ENCODE peak calls at places on chromosome 14, in ten cellular contexts. One of them, this sample, is unnamed.

GRCh38 chr14:88032373-88032772 is 27.4 kb downstream of the GPR65 start:
- DNase-seq in breast epithelium: no peak
- DNase-seq in hepatocyte: no peak
- DNase-seq in CD4-positive, CD25-positive, alpha-beta regulatory T cell: no peak
- DNase-seq in fibroblast of lung: no peak
- DNase-seq in lower lobe of right lung: no peak
- DNase-seq in stomach: no peak
- DNase-seq in CD8-positive, alpha-beta T cell: no peak
- DNase-seq in pancreas: no peak
- DNase-seq in adrenal gland: no peak
- DNase-seq in this sample: no peak

GRCh38 chr14:94458558-94459200 is 6.1 kb upstream of the SERPINA11 start:
- DNase-seq in lower lobe of right lung: no peak
- DNase-seq in breast epithelium: peak; percentile 10
- DNase-seq in fibroblast of lung: no peak
- DNase-seq in CD8-positive, alpha-beta T cell: no peak
- DNase-seq in pancreas: no peak
- DNase-seq in stomach: no peak
- DNase-seq in adrenal gland: no peak
- DNase-seq in CD4-positive, CD25-positive, alpha-beta regulatory T cell: no peak
- DNase-seq in hepatocyte: no peak
- DNase-seq in this sample: no peak

GRCh38 chr14:96894966-96895365 is 97.8 kb downstream of the VRK1 start:
- DNase-seq in adrenal gland: no peak
- DNase-seq in breast epithelium: no peak
- DNase-seq in lower lobe of right lung: no peak
- DNase-seq in CD4-positive, CD25-positive, alpha-beta regulatory T cell: no peak
- DNase-seq in hepatocyte: no peak
- DNase-seq in CD8-positive, alpha-beta T cell: no peak
- DNase-seq in fibroblast of lung: peak; percentile 32
- DNase-seq in stomach: no peak
- DNase-seq in pancreas: no peak
- DNase-seq in this sample: no peak

GRCh38 chr14:47392351-47392750 is 283.1 kb downstream of the MDGA2 start:
- DNase-seq in lower lobe of right lung: no peak
- DNase-seq in CD4-positive, CD25-positive, alpha-beta regulatory T cell: no peak
- DNase-seq in pancreas: no peak
- DNase-seq in CD8-positive, alpha-beta T cell: no peak
- DNase-seq in breast epithelium: no peak
- DNase-seq in stomach: no peak
- DNase-seq in hepatocyte: peak; percentile 22
- DNase-seq in adrenal gland: no peak
- DNase-seq in fibroblast of lung: peak; percentile 11
- DNase-seq in this sample: no peak

GRCh38 chr14:74763803-74764531 is 851 bp downstream of the YLPM1 start:
- DNase-seq in CD4-positive, CD25-positive, alpha-beta regulatory T cell: no peak
- DNase-seq in CD8-positive, alpha-beta T cell: no peak
- DNase-seq in pancreas: peak; percentile 17
- DNase-seq in adrenal gland: peak; percentile 29
- DNase-seq in fibroblast of lung: peak; percentile 30
- DNase-seq in lower lobe of right lung: no peak
- DNase-seq in breast epithelium: no peak
- DNase-seq in stomach: no peak
- DNase-seq in hepatocyte: peak; percentile 28
- DNase-seq in this sample: peak; percentile 23

GRCh38 chr14:23434488-23435219 is 806 bp downstream of the MYH7 start:
- DNase-seq in CD8-positive, alpha-beta T cell: no peak
- DNase-seq in pancreas: no peak
- DNase-seq in fibroblast of lung: no peak
- DNase-seq in hepatocyte: no peak
- DNase-seq in adrenal gland: no peak
- DNase-seq in lower lobe of right lung: no peak
- DNase-seq in stomach: peak; percentile 9
- DNase-seq in CD4-positive, CD25-positive, alpha-beta regulatory T cell: no peak
- DNase-seq in breast epithelium: no peak
- DNase-seq in this sample: no peak

GRCh38 chr14:75422169-75422568 is 5.7 kb upstream of the JDP2 start:
- DNase-seq in CD8-positive, alpha-beta T cell: no peak
- DNase-seq in stomach: no peak
- DNase-seq in pancreas: no peak
- DNase-seq in CD4-positive, CD25-positive, alpha-beta regulatory T cell: no peak
- DNase-seq in lower lobe of right lung: no peak
- DNase-seq in fibroblast of lung: peak; percentile 81
- DNase-seq in hepatocyte: no peak
- DNase-seq in adrenal gland: no peak
- DNase-seq in breast epithelium: no peak
- DNase-seq in this sample: no peak

GRCh38 chr14:75452900-75453816 is 25.3 kb downstream of the JDP2 start:
- DNase-seq in lower lobe of right lung: peak; percentile 71
- DNase-seq in pancreas: peak; percentile 50
- DNase-seq in stomach: no peak
- DNase-seq in breast epithelium: peak; percentile 88
- DNase-seq in fibroblast of lung: peak; percentile 80
- DNase-seq in CD4-positive, CD25-positive, alpha-beta regulatory T cell: no peak
- DNase-seq in adrenal gland: peak; percentile 69
- DNase-seq in CD8-positive, alpha-beta T cell: no peak
- DNase-seq in hepatocyte: peak; percentile 83
- DNase-seq in this sample: no peak

GRCh38 chr14:24715239-24715638 is 81.2 kb upstream of the GZMB start:
- DNase-seq in pancreas: no peak
- DNase-seq in CD8-positive, alpha-beta T cell: no peak
- DNase-seq in stomach: no peak
- DNase-seq in hepatocyte: no peak
- DNase-seq in adrenal gland: no peak
- DNase-seq in lower lobe of right lung: no peak
- DNase-seq in CD4-positive, CD25-positive, alpha-beta regulatory T cell: no peak
- DNase-seq in fibroblast of lung: no peak
- DNase-seq in breast epithelium: no peak
- DNase-seq in this sample: no peak

GRCh38 chr14:99513946-99514551 is 32.8 kb downstream of the CCNK start:
- DNase-seq in fibroblast of lung: no peak
- DNase-seq in adrenal gland: no peak
- DNase-seq in pancreas: peak; percentile 12
- DNase-seq in CD8-positive, alpha-beta T cell: no peak
- DNase-seq in CD4-positive, CD25-positive, alpha-beta regulatory T cell: no peak
- DNase-seq in lower lobe of right lung: no peak
- DNase-seq in breast epithelium: no peak
- DNase-seq in hepatocyte: peak; percentile 5
- DNase-seq in stomach: peak; percentile 21
- DNase-seq in this sample: no peak

GRCh38 chr14:79011091-79011919 is 841.1 kb downstream of the NRXN3 start:
- DNase-seq in pancreas: peak; percentile 13
- DNase-seq in hepatocyte: peak; percentile 69
- DNase-seq in adrenal gland: peak; percentile 8
- DNase-seq in breast epithelium: no peak
- DNase-seq in CD8-positive, alpha-beta T cell: no peak
- DNase-seq in fibroblast of lung: peak; percentile 75
- DNase-seq in stomach: no peak
- DNase-seq in lower lobe of right lung: no peak
- DNase-seq in CD4-positive, CD25-positive, alpha-beta regulatory T cell: no peak
- DNase-seq in this sample: no peak

GRCh38 chr14:103563089-103563620 is 395 bp downstream of the COA8 start:
- DNase-seq in fibroblast of lung: no peak
- DNase-seq in hepatocyte: no peak
- DNase-seq in adrenal gland: peak; percentile 67
- DNase-seq in stomach: peak; percentile 69
- DNase-seq in CD8-positive, alpha-beta T cell: no peak
- DNase-seq in breast epithelium: no peak
- DNase-seq in pancreas: no peak
- DNase-seq in lower lobe of right lung: peak; percentile 82
- DNase-seq in CD4-positive, CD25-positive, alpha-beta regulatory T cell: no peak
- DNase-seq in this sample: no peak

GRCh38 chr14:69666698-69667211 is 55.4 kb downstream of the SUSD6 start:
- DNase-seq in CD8-positive, alpha-beta T cell: no peak
- DNase-seq in hepatocyte: no peak
- DNase-seq in fibroblast of lung: peak; percentile 84
- DNase-seq in stomach: no peak
- DNase-seq in breast epithelium: no peak
- DNase-seq in lower lobe of right lung: no peak
- DNase-seq in CD4-positive, CD25-positive, alpha-beta regulatory T cell: no peak
- DNase-seq in pancreas: no peak
- DNase-seq in adrenal gland: peak; percentile 67
- DNase-seq in this sample: no peak

GRCh38 chr14:39417014-39417413 is 15.2 kb downstream of the FBXO33 start:
- DNase-seq in fibroblast of lung: peak; percentile 27
- DNase-seq in adrenal gland: no peak
- DNase-seq in CD4-positive, CD25-positive, alpha-beta regulatory T cell: no peak
- DNase-seq in stomach: no peak
- DNase-seq in pancreas: no peak
- DNase-seq in lower lobe of right lung: no peak
- DNase-seq in breast epithelium: no peak
- DNase-seq in CD8-positive, alpha-beta T cell: no peak
- DNase-seq in hepatocyte: no peak
- DNase-seq in this sample: no peak

GRCh38 chr14:86826641-86827040 is 1166.3 kb downstream of the GALC start:
- DNase-seq in adrenal gland: no peak
- DNase-seq in fibroblast of lung: no peak
- DNase-seq in CD8-positive, alpha-beta T cell: no peak
- DNase-seq in breast epithelium: no peak
- DNase-seq in stomach: no peak
- DNase-seq in lower lobe of right lung: no peak
- DNase-seq in pancreas: no peak
- DNase-seq in hepatocyte: no peak
- DNase-seq in CD4-positive, CD25-positive, alpha-beta regulatory T cell: no peak
- DNase-seq in this sample: no peak
- H3K4me3 ChIP-seq in adrenal gland: no peak overlapping the region
- H3K4me3 ChIP-seq in fibroblast of lung: no peak overlapping the region
- H3K4me3 ChIP-seq in CD8-positive, alpha-beta T cell: no peak overlapping the region
- H3K4me3 ChIP-seq in breast epithelium: no peak overlapping the region
- H3K4me3 ChIP-seq in stomach: no peak overlapping the region
- H3K4me3 ChIP-seq in lower lobe of right lung: no peak overlapping the region
- H3K4me3 ChIP-seq in pancreas: no peak overlapping the region
- H3K4me3 ChIP-seq in hepatocyte: no peak overlapping the region
- H3K4me3 ChIP-seq in CD4-positive, CD25-positive, alpha-beta regulatory T cell: no peak overlapping the region
- H3K4me3 ChIP-seq in this sample: no peak overlapping the region

DNA sequence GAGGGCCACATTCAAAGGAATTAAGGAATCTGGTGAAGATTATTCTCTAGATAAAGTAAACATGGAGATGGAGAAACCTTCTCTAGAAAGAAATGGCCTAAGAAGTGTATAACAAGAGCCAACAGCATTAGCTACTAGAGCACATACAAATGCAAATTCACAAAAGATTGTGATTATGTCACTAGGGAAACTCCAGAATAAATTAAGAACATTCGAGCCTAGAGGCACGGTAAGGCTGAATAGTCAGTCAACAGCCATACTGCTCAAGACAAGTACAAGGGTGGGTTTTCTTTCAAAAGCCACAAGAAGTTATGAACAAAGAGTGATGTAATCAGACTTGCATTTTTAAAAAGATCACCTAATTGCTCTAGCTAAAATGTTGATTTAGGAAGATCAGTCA is 25.4 kb downstream of the PPP4R3A start:
- DNase-seq in CD8-positive, alpha-beta T cell: no peak
- DNase-seq in CD4-positive, CD25-positive, alpha-beta regulatory T cell: no peak
- DNase-seq in lower lobe of right lung: no peak
- DNase-seq in pancreas: no peak
- DNase-seq in adrenal gland: no peak
- DNase-seq in hepatocyte: no peak
- DNase-seq in fibroblast of lung: no peak
- DNase-seq in stomach: no peak
- DNase-seq in breast epithelium: no peak
- DNase-seq in this sample: no peak
- H3K36me3 ChIP-seq in CD8-positive, alpha-beta T cell: peaks cover 47% of the 10 kb centered on the region
- H3K36me3 ChIP-seq in CD4-positive, CD25-positive, alpha-beta regulatory T cell: peaks cover 95% of the 10 kb centered on the region
- H3K36me3 ChIP-seq in lower lobe of right lung: peaks cover 91% of the 10 kb centered on the region
- H3K36me3 ChIP-seq in pancreas: no peaks in the 10 kb centered on the region
- H3K36me3 ChIP-seq in adrenal gland: peaks cover 43% of the 10 kb centered on the region
- H3K36me3 ChIP-seq in hepatocyte: peaks cover 3% of the 10 kb centered on the region
- H3K36me3 ChIP-seq in fibroblast of lung: peaks cover 2% of the 10 kb centered on the region
- H3K36me3 ChIP-seq in stomach: peaks cover 25% of the 10 kb centered on the region
- H3K36me3 ChIP-seq in breast epithelium: no peaks in the 10 kb centered on the region
- H3K36me3 ChIP-seq in this sample: peaks cover 13% of the 10 kb centered on the region

DNA sequence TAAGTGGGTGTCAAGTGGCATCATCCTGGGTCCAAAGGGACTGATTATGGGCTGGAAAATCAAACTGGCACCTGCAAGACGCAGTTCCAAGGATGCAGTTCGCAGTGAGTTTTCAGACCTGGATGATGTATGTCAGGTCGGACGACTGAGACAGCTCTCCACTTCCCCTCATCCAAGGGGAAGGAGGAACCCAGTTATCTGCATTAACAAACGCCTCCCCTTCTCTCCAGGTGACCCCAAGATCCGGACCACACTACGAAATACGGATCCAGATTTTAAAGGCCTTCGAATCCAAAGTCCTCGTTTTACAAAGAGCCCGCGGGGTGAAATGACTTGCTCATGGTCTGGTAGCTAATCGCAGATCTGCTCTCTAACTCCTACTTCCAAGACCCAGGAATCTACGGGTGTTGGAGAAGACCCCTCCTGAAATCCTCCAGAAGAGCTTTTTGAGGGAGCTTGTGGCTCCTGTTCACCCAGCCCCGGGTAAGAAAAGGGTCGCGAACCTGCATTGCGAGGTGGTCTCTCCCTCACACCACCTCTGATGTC is 460 bp upstream of the SYNE2 start:
- DNase-seq in lower lobe of right lung: no peak
- DNase-seq in adrenal gland: peak; percentile 13
- DNase-seq in fibroblast of lung: peak; percentile 34
- DNase-seq in CD8-positive, alpha-beta T cell: no peak
- DNase-seq in hepatocyte: no peak
- DNase-seq in CD4-positive, CD25-positive, alpha-beta regulatory T cell: no peak
- DNase-seq in breast epithelium: no peak
- DNase-seq in stomach: no peak
- DNase-seq in pancreas: peak; percentile 21
- DNase-seq in this sample: no peak
- H3K4me3 ChIP-seq in lower lobe of right lung: peak overlapping the region; percentile 76
- H3K4me3 ChIP-seq in adrenal gland: peak overlapping the region; percentile 98
- H3K4me3 ChIP-seq in fibroblast of lung: peak overlapping the region; percentile 35
- H3K4me3 ChIP-seq in CD8-positive, alpha-beta T cell: peak overlapping the region; percentile 67
- H3K4me3 ChIP-seq in hepatocyte: peak overlapping the region; percentile 94
- H3K4me3 ChIP-seq in CD4-positive, CD25-positive, alpha-beta regulatory T cell: peak overlapping the region; percentile 68
- H3K4me3 ChIP-seq in breast epithelium: peak overlapping the region; percentile 95
- H3K4me3 ChIP-seq in stomach: peak overlapping the region; percentile 76
- H3K4me3 ChIP-seq in pancreas: peak overlapping the region; percentile 80
- H3K4me3 ChIP-seq in this sample: peak overlapping the region; percentile 79

GRCh38 chr14:50452979-50453705 is 56.5 kb upstream of the CDKL1 start:
- DNase-seq in pancreas: no peak
- DNase-seq in stomach: no peak
- DNase-seq in breast epithelium: no peak
- DNase-seq in hepatocyte: peak; percentile 8
- DNase-seq in fibroblast of lung: peak; percentile 87
- DNase-seq in adrenal gland: peak; percentile 19
- DNase-seq in CD8-positive, alpha-beta T cell: no peak
- DNase-seq in lower lobe of right lung: no peak
- DNase-seq in CD4-positive, CD25-positive, alpha-beta regulatory T cell: no peak
- DNase-seq in this sample: no peak

GRCh38 chr14:50452285-50452684 is 55.6 kb upstream of the CDKL1 start:
- DNase-seq in adrenal gland: no peak
- DNase-seq in pancreas: no peak
- DNase-seq in CD8-positive, alpha-beta T cell: no peak
- DNase-seq in fibroblast of lung: no peak
- DNase-seq in breast epithelium: no peak
- DNase-seq in lower lobe of right lung: no peak
- DNase-seq in stomach: no peak
- DNase-seq in CD4-positive, CD25-positive, alpha-beta regulatory T cell: no peak
- DNase-seq in hepatocyte: peak; percentile 6
- DNase-seq in this sample: no peak

GRCh38 chr14:50451854-50452253 is 55.2 kb upstream of the CDKL1 start:
- DNase-seq in stomach: no peak
- DNase-seq in fibroblast of lung: no peak
- DNase-seq in pancreas: no peak
- DNase-seq in CD4-positive, CD25-positive, alpha-beta regulatory T cell: no peak
- DNase-seq in breast epithelium: no peak
- DNase-seq in CD8-positive, alpha-beta T cell: no peak
- DNase-seq in adrenal gland: no peak
- DNase-seq in hepatocyte: no peak
- DNase-seq in lower lobe of right lung: no peak
- DNase-seq in this sample: no peak

GRCh38 chr14:50447491-50447890 is 50.8 kb upstream of the CDKL1 start:
- DNase-seq in adrenal gland: no peak
- DNase-seq in fibroblast of lung: peak; percentile 77
- DNase-seq in lower lobe of right lung: no peak
- DNase-seq in breast epithelium: no peak
- DNase-seq in CD8-positive, alpha-beta T cell: no peak
- DNase-seq in CD4-positive, CD25-positive, alpha-beta regulatory T cell: no peak
- DNase-seq in hepatocyte: no peak
- DNase-seq in stomach: no peak
- DNase-seq in pancreas: no peak
- DNase-seq in this sample: no peak
- H3K36me3 ChIP-seq in adrenal gland: peaks cover 36% of the 10 kb centered on the region
- H3K36me3 ChIP-seq in fibroblast of lung: peaks cover 1% of the 10 kb centered on the region
- H3K36me3 ChIP-seq in lower lobe of right lung: peaks cover 81% of the 10 kb centered on the region
- H3K36me3 ChIP-seq in breast epithelium: peaks cover 5% of the 10 kb centered on the region
- H3K36me3 ChIP-seq in CD8-positive, alpha-beta T cell: peaks cover 20% of the 10 kb centered on the region
- H3K36me3 ChIP-seq in CD4-positive, CD25-positive, alpha-beta regulatory T cell: peaks cover 72% of the 10 kb centered on the region
- H3K36me3 ChIP-seq in hepatocyte: no peaks in the 10 kb centered on the region
- H3K36me3 ChIP-seq in stomach: peaks cover 18% of the 10 kb centered on the region
- H3K36me3 ChIP-seq in pancreas: no peaks in the 10 kb centered on the region
- H3K36me3 ChIP-seq in this sample: no peaks in the 10 kb centered on the region

This sample was measured in mucosa of descending colon.